ENCODE peak calls at places on chromosomes 7 and 10, in five cellular contexts. Y, T, I, O and L are unnamed samples.

GRCh38 chr10:59885430-59886134 is 20.8 kb downstream of the CCDC6 start:
- ATAC-seq in Y (no peak), T (no peak), I (no peak), O (peak; percentile 78), L (peak; percentile 94)

GRCh38 chr10:8283986-8284385 is 229.5 kb downstream of the GATA3 start:
- ATAC-seq in Y (no peak), T (no peak), I (no peak), O (peak; percentile 85), L (no peak)

GRCh38 chr7:43768894-43769272 is 10.4 kb downstream of the BLVRA start:
- ATAC-seq in Y (no peak), T (no peak), I (peak; percentile 62), O (no peak), L (no peak)

GRCh38 chr10:14592026-14592425 is 182.7 kb downstream of the FAM107B start:
- ATAC-seq in Y (no peak), T (no peak), I (no peak), O (no peak), L (no peak)

GRCh38 chr7:151891182-151891581 is 14.3 kb upstream of the PRKAG2 start:
- ATAC-seq in Y (no peak), T (peak; percentile 80), I (no peak), O (no peak), L (no peak)

GRCh38 chr7:6258440-6259182 is 13.8 kb downstream of the CYTH3 start:
- ATAC-seq in Y (no peak), T (peak; percentile 36), I (no peak), O (peak; percentile 74), L (no peak)

GRCh38 chr10:3159160-3159559 is 13.4 kb downstream of the PITRM1 start:
- ATAC-seq in Y (no peak), T (peak; percentile 79), I (no peak), O (no peak), L (no peak)

GRCh38 chr10:129706081-129706480 is 239.0 kb downstream of the MGMT start:
- ATAC-seq in Y (no peak), T (no peak), I (no peak), O (no peak), L (no peak)

GRCh38 chr10:86579883-86580548 is 58.4 kb upstream of the WAPL start:
- ATAC-seq in Y (no peak), T (no peak), I (no peak), O (peak; percentile 46), L (no peak)

GRCh38 chr10:100866010-100866409 is 46.8 kb upstream of the SLF2 start:
- ATAC-seq in Y (no peak), T (no peak), I (no peak), O (no peak), L (no peak)

GRCh38 chr7:26372211-26372610 is 80.5 kb downstream of the SNX10 start:
- ATAC-seq in Y (no peak), T (no peak), I (no peak), O (no peak), L (no peak)

GRCh38 chr10:86363184-86363832 is 3.3 kb downstream of the GRID1 start:
- ATAC-seq in Y (no peak), T (peak; percentile 17), I (no peak), O (peak; percentile 38), L (peak; percentile 57)

GRCh38 chr7:20191044-20191867 is 25.9 kb downstream of the MACC1 start:
- ATAC-seq in Y (no peak), T (no peak), I (no peak), O (no peak), L (peak; percentile 67)